ENCODE peak calls at places on chromosomes 1 and 21, in five cellular contexts. One of them, this sample, is unnamed.

GRCh38 chr1:172928412-172928811 is 122.3 kb downstream of the TNFSF18 start:
- DNase-seq in HS-5: peak; percentile 86
- DNase-seq in activated CD8-positive, alpha-beta memory T cell treated with anti-CD3 and anti-CD28 coated beads, Interleukin-2, amount 50 U/mL, for 48 hours: no peak
- DNase-seq in skeletal muscle cell: no peak
- DNase-seq in cardiac septum: no peak
- DNase-seq in this sample: no peak

GRCh38 chr1:11680270-11681070 is 478 bp downstream of the MAD2L2 start:
- DNase-seq in HS-5: no peak
- DNase-seq in activated CD8-positive, alpha-beta memory T cell treated with anti-CD3 and anti-CD28 coated beads, Interleukin-2, amount 50 U/mL, for 48 hours: no peak
- DNase-seq in skeletal muscle cell: no peak
- DNase-seq in cardiac septum: no peak
- DNase-seq in this sample: no peak

GRCh38 chr1:92186081-92186480 is 31.6 kb upstream of the C1orf146 start:
- DNase-seq in cardiac septum: no peak
- DNase-seq in activated CD8-positive, alpha-beta memory T cell treated with anti-CD3 and anti-CD28 coated beads, Interleukin-2, amount 50 U/mL, for 48 hours: no peak
- DNase-seq in HS-5: peak; percentile 13
- DNase-seq in skeletal muscle cell: peak; percentile 60
- DNase-seq in this sample: no peak

GRCh38 chr21:14754682-14755081 is 208.6 kb upstream of the SAMSN1 start:
- DNase-seq in cardiac septum: no peak
- DNase-seq in HS-5: no peak
- DNase-seq in skeletal muscle cell: no peak
- DNase-seq in activated CD8-positive, alpha-beta memory T cell treated with anti-CD3 and anti-CD28 coated beads, Interleukin-2, amount 50 U/mL, for 48 hours: no peak
- DNase-seq in this sample: no peak

GRCh38 chr1:92538413-92539061 is 51.8 kb upstream of the GFI1 start:
- DNase-seq in cardiac septum: no peak
- DNase-seq in HS-5: no peak
- DNase-seq in skeletal muscle cell: no peak
- DNase-seq in activated CD8-positive, alpha-beta memory T cell treated with anti-CD3 and anti-CD28 coated beads, Interleukin-2, amount 50 U/mL, for 48 hours: no peak
- DNase-seq in this sample: no peak

GRCh38 chr1:203283597-203283996 is 21.7 kb upstream of the BTG2 start:
- DNase-seq in skeletal muscle cell: no peak
- DNase-seq in HS-5: no peak
- DNase-seq in cardiac septum: peak; percentile 12
- DNase-seq in activated CD8-positive, alpha-beta memory T cell treated with anti-CD3 and anti-CD28 coated beads, Interleukin-2, amount 50 U/mL, for 48 hours: no peak
- DNase-seq in this sample: no peak

GRCh38 chr1:65378547-65378946 is 41.9 kb upstream of the LEPR start:
- DNase-seq in cardiac septum: no peak
- DNase-seq in skeletal muscle cell: no peak
- DNase-seq in activated CD8-positive, alpha-beta memory T cell treated with anti-CD3 and anti-CD28 coated beads, Interleukin-2, amount 50 U/mL, for 48 hours: no peak
- DNase-seq in HS-5: no peak
- DNase-seq in this sample: no peak

GRCh38 chr1:197619008-197619640 is 156.2 kb downstream of the DENND1B start:
- DNase-seq in activated CD8-positive, alpha-beta memory T cell treated with anti-CD3 and anti-CD28 coated beads, Interleukin-2, amount 50 U/mL, for 48 hours: no peak
- DNase-seq in HS-5: no peak
- DNase-seq in cardiac septum: no peak
- DNase-seq in skeletal muscle cell: no peak
- DNase-seq in this sample: no peak

GRCh38 chr1:204065174-204065985 is 7.5 kb upstream of the SOX13 start:
- DNase-seq in HS-5: no peak
- DNase-seq in activated CD8-positive, alpha-beta memory T cell treated with anti-CD3 and anti-CD28 coated beads, Interleukin-2, amount 50 U/mL, for 48 hours: no peak
- DNase-seq in skeletal muscle cell: no peak
- DNase-seq in cardiac septum: no peak
- DNase-seq in this sample: peak; percentile 32

GRCh38 chr1:78676347-78676982 is 26.8 kb downstream of the IFI44 start:
- DNase-seq in activated CD8-positive, alpha-beta memory T cell treated with anti-CD3 and anti-CD28 coated beads, Interleukin-2, amount 50 U/mL, for 48 hours: no peak
- DNase-seq in HS-5: no peak
- DNase-seq in cardiac septum: no peak
- DNase-seq in skeletal muscle cell: peak; percentile 22
- DNase-seq in this sample: peak; percentile 56

GRCh38 chr1:34781071-34781843 is at the start of gene GJB3:
- DNase-seq in cardiac septum: peak; percentile 49
- DNase-seq in HS-5: no peak
- DNase-seq in skeletal muscle cell: no peak
- DNase-seq in activated CD8-positive, alpha-beta memory T cell treated with anti-CD3 and anti-CD28 coated beads, Interleukin-2, amount 50 U/mL, for 48 hours: no peak
- DNase-seq in this sample: no peak

GRCh38 chr1:221308534-221309511 is 429.6 kb downstream of the HLX start:
- DNase-seq in activated CD8-positive, alpha-beta memory T cell treated with anti-CD3 and anti-CD28 coated beads, Interleukin-2, amount 50 U/mL, for 48 hours: no peak
- DNase-seq in cardiac septum: no peak
- DNase-seq in skeletal muscle cell: no peak
- DNase-seq in HS-5: no peak
- DNase-seq in this sample: no peak

GRCh38 chr21:24456358-24456757 is 1150.9 kb downstream of the MRPL39 start:
- DNase-seq in cardiac septum: no peak
- DNase-seq in HS-5: no peak
- DNase-seq in activated CD8-positive, alpha-beta memory T cell treated with anti-CD3 and anti-CD28 coated beads, Interleukin-2, amount 50 U/mL, for 48 hours: no peak
- DNase-seq in skeletal muscle cell: no peak
- DNase-seq in this sample: no peak

GRCh38 chr1:41435570-41436178 is 48.8 kb downstream of the EDN2 start:
- DNase-seq in cardiac septum: no peak
- DNase-seq in HS-5: no peak
- DNase-seq in activated CD8-positive, alpha-beta memory T cell treated with anti-CD3 and anti-CD28 coated beads, Interleukin-2, amount 50 U/mL, for 48 hours: no peak
- DNase-seq in skeletal muscle cell: no peak
- DNase-seq in this sample: no peak

GRCh38 chr1:115288799-115289198 is 49.2 kb downstream of the NGF start:
- DNase-seq in skeletal muscle cell: no peak
- DNase-seq in activated CD8-positive, alpha-beta memory T cell treated with anti-CD3 and anti-CD28 coated beads, Interleukin-2, amount 50 U/mL, for 48 hours: no peak
- DNase-seq in HS-5: no peak
- DNase-seq in cardiac septum: no peak
- DNase-seq in this sample: no peak

GRCh38 chr1:18919174-18919905 is 17.0 kb upstream of the ALDH4A1 start:
- DNase-seq in HS-5: no peak
- DNase-seq in activated CD8-positive, alpha-beta memory T cell treated with anti-CD3 and anti-CD28 coated beads, Interleukin-2, amount 50 U/mL, for 48 hours: no peak
- DNase-seq in cardiac septum: no peak
- DNase-seq in skeletal muscle cell: no peak
- DNase-seq in this sample: no peak

GRCh38 chr1:8193840-8194406 is 124.0 kb upstream of the SLC45A1 start:
- DNase-seq in skeletal muscle cell: no peak
- DNase-seq in activated CD8-positive, alpha-beta memory T cell treated with anti-CD3 and anti-CD28 coated beads, Interleukin-2, amount 50 U/mL, for 48 hours: no peak
- DNase-seq in HS-5: no peak
- DNase-seq in cardiac septum: no peak
- DNase-seq in this sample: no peak

GRCh38 chr1:188243456-188243855 is 1414.7 kb downstream of the PLA2G4A start:
- DNase-seq in cardiac septum: no peak
- DNase-seq in activated CD8-positive, alpha-beta memory T cell treated with anti-CD3 and anti-CD28 coated beads, Interleukin-2, amount 50 U/mL, for 48 hours: no peak
- DNase-seq in skeletal muscle cell: no peak
- DNase-seq in HS-5: no peak
- DNase-seq in this sample: no peak

GRCh38 chr1:107277022-107277421 is 136.2 kb downstream of the NTNG1 start:
- DNase-seq in cardiac septum: no peak
- DNase-seq in HS-5: no peak
- DNase-seq in skeletal muscle cell: no peak
- DNase-seq in activated CD8-positive, alpha-beta memory T cell treated with anti-CD3 and anti-CD28 coated beads, Interleukin-2, amount 50 U/mL, for 48 hours: no peak
- DNase-seq in this sample: no peak

GRCh38 chr1:31181515-31182343 is 58.0 kb downstream of the NKAIN1 start:
- DNase-seq in cardiac septum: no peak
- DNase-seq in activated CD8-positive, alpha-beta memory T cell treated with anti-CD3 and anti-CD28 coated beads, Interleukin-2, amount 50 U/mL, for 48 hours: peak; percentile 87
- DNase-seq in HS-5: no peak
- DNase-seq in skeletal muscle cell: no peak
- DNase-seq in this sample: peak; percentile 8

GRCh38 chr1:61141288-61142044 is 59.1 kb downstream of the NFIA start:
- DNase-seq in activated CD8-positive, alpha-beta memory T cell treated with anti-CD3 and anti-CD28 coated beads, Interleukin-2, amount 50 U/mL, for 48 hours: no peak
- DNase-seq in cardiac septum: no peak
- DNase-seq in skeletal muscle cell: peak; percentile 73
- DNase-seq in HS-5: peak; percentile 65
- DNase-seq in this sample: peak; percentile 94